ENCODE peak calls at places on chromosomes 3 and 15, in four cellular contexts. J is K562, B is HepG2, Z is HCT116. F is an unnamed sample.

GRCh38 chr3:77303943-77304778 is 264.3 kb downstream of the ROBO2 start:
- DNase-seq in J (peak; percentile 15), B (no peak), Z (no peak), F (no peak)

GRCh38 chr3:49716691-49717538 is 2.6 kb downstream of the AMIGO3 start:
- DNase-seq in J (no peak), B (no peak), Z (no peak), F (no peak)

GRCh38 chr3:4759689-4760312 is 219.4 kb upstream of the BHLHE40 start:
- DNase-seq in J (peak; percentile 63), B (no peak), Z (no peak), F (no peak)

GRCh38 chr3:135633078-135633477 is 332.4 kb upstream of the PPP2R3A start:
- DNase-seq in J (no peak), B (no peak), Z (no peak), F (no peak)

GRCh38 chr15:75107905-75108838 is 84.8 kb downstream of the PPCDC start:
- DNase-seq in J (no peak), B (peak; percentile 27), Z (peak; percentile 56), F (no peak)

GRCh38 chr15:65612616-65612946 is 1.6 kb upstream of the INTS14 start:
- DNase-seq in J (no peak), B (no peak), Z (no peak), F (no peak)

GRCh38 chr15:58952751-58953150 is 19.3 kb upstream of the SLTM start:
- DNase-seq in J (no peak), B (no peak), Z (no peak), F (no peak)

GRCh38 chr3:158074591-158074990 is 31.6 kb downstream of the SHOX2 start:
- DNase-seq in J (no peak), B (no peak), Z (no peak), F (no peak)

GRCh38 chr3:115245437-115245836 is 98.3 kb upstream of the ZBTB20 start:
- DNase-seq in J (peak; percentile 20), B (no peak), Z (peak; percentile 67), F (no peak)

GRCh38 chr3:72769758-72770540 is 78.3 kb downstream of the SHQ1 start:
- DNase-seq in J (no peak), B (no peak), Z (no peak), F (no peak)

GRCh38 chr15:101489633-101490407 is at the start of gene PCSK6:
- DNase-seq in J (peak; percentile 49), B (no peak), Z (no peak), F (no peak)

GRCh38 chr15:59371458-59372351 is 966 bp downstream of the MYO1E start:
- DNase-seq in J (no peak), B (no peak), Z (no peak), F (no peak)

GRCh38 chr15:71780349-71780976 is 29.9 kb upstream of the NR2E3 start:
- DNase-seq in J (peak; percentile 53), B (peak; percentile 45), Z (no peak), F (no peak)

GRCh38 chr15:63371297-63371918 is 10.2 kb downstream of the CA12 start:
- DNase-seq in J (no peak), B (no peak), Z (no peak), F (no peak)

GRCh38 chr15:36511594-36511993 is 67.8 kb upstream of the CDIN1 start:
- DNase-seq in J (no peak), B (no peak), Z (no peak), F (no peak)

GRCh38 chr3:107329088-107329487 is 48.2 kb upstream of the CCDC54 start:
- DNase-seq in J (no peak), B (no peak), Z (no peak), F (no peak)

GRCh38 chr3:193548406-193548805 is 6.3 kb downstream of the ATP13A4 start:
- DNase-seq in J (no peak), B (no peak), Z (no peak), F (no peak)

GRCh38 chr3:55882006-55882405 is 394.9 kb upstream of the WNT5A start:
- DNase-seq in J (no peak), B (no peak), Z (no peak), F (no peak)

GRCh38 chr3:195537995-195538394 is 5.1 kb downstream of the PPP1R2 start:
- DNase-seq in J (no peak), B (no peak), Z (no peak), F (no peak)

GRCh38 chr15:65884511-65884910 is 15.2 kb downstream of the RAB11A start:
- DNase-seq in J (no peak), B (no peak), Z (no peak), F (no peak)

GRCh38 chr15:80584561-80584964 is 110.5 kb upstream of the ABHD17C start:
- DNase-seq in J (no peak), B (peak; percentile 27), Z (no peak), F (no peak)

GRCh38 chr3:4888913-4889846 is 90.1 kb upstream of the BHLHE40 start:
- DNase-seq in J (no peak), B (no peak), Z (no peak), F (no peak)

GRCh38 chr15:90233701-90234518 is at the start of the genes CIB1 and GDPGP1:
- DNase-seq in J (peak; percentile 97), B (peak; percentile 88), Z (peak; percentile 92), F (no peak)

GRCh38 chr3:11393401-11393800 is 121.2 kb downstream of the ATG7 start:
- DNase-seq in J (no peak), B (peak; percentile 9), Z (no peak), F (no peak)

GRCh38 chr3:85710490-85710889 is 751.7 kb downstream of the CADM2 start:
- DNase-seq in J (no peak), B (no peak), Z (no peak), F (no peak)

GRCh38 chr3:67489816-67490215 is 164.6 kb downstream of the SUCLG2 start:
- DNase-seq in J (no peak), B (no peak), Z (no peak), F (no peak)

GRCh38 chr15:36880226-36880912 is 220.0 kb downstream of the MEIS2 start:
- DNase-seq in J (no peak), B (no peak), Z (no peak), F (no peak)

GRCh38 chr3:156359337-156359736 is 195.6 kb downstream of the SSR3 start:
- DNase-seq in J (no peak), B (no peak), Z (peak; percentile 7), F (no peak)

GRCh38 chr3:134934933-134935332 is 139.9 kb downstream of the EPHB1 start:
- DNase-seq in J (no peak), B (no peak), Z (no peak), F (no peak)

GRCh38 chr15:74438696-74439316 is 5.0 kb upstream of the SEMA7A start:
- DNase-seq in J (peak; percentile 87), B (peak; percentile 69), Z (peak; percentile 74), F (peak; percentile 54)

GRCh38 chr3:167051421-167051820 is 328.7 kb downstream of the ZBBX start:
- DNase-seq in J (no peak), B (no peak), Z (no peak), F (no peak)

GRCh38 chr3:134039161-134039862 is 9.6 kb upstream of the SLCO2A1 start:
- DNase-seq in J (peak; percentile 18), B (peak; percentile 40), Z (peak; percentile 8), F (no peak)

GRCh38 chr3:129311054-129311902 is 32.6 kb downstream of the HMCES start:
- DNase-seq in J (no peak), B (no peak), Z (no peak), F (no peak)

GRCh38 chr3:149089395-149089794 is 3.1 kb upstream of the HLTF start:
- DNase-seq in J (no peak), B (no peak), Z (no peak), F (no peak)

GRCh38 chr3:149087208-149087607 is 875 bp upstream of the HLTF start:
- DNase-seq in J (peak; percentile 3), B (no peak), Z (no peak), F (no peak)

GRCh38 chr3:149090907-149091306 is 4.6 kb upstream of the HLTF start:
- DNase-seq in J (no peak), B (no peak), Z (no peak), F (no peak)

GRCh38 chr3:149095487-149095886 is 9.2 kb upstream of the HLTF start:
- DNase-seq in J (no peak), B (no peak), Z (no peak), F (no peak)

GRCh38 chr3:149091983-149092382 is 5.7 kb upstream of the HLTF start:
- DNase-seq in J (no peak), B (no peak), Z (no peak), F (no peak)
- TF ChIP-seq REST in J (no peak), B (no peak), Z (no peak), F (no peak)

GRCh38 chr3:182979719-182980191 is 583 bp downstream of the DCUN1D1 start:
- DNase-seq in J (peak; percentile 50), B (peak; percentile 12), Z (no peak), F (no peak)
- TF ChIP-seq TCF7L2 in J (no peak), B (no peak), Z (no peak), F (no peak)

GRCh38 chr3:120437559-120437958 is 13.2 kb downstream of the FSTL1 start:
- DNase-seq in J (no peak), B (no peak), Z (no peak), F (no peak)
- TF ChIP-seq REST in J (no peak), B (no peak), Z (no peak), F (no peak)

DNA sequence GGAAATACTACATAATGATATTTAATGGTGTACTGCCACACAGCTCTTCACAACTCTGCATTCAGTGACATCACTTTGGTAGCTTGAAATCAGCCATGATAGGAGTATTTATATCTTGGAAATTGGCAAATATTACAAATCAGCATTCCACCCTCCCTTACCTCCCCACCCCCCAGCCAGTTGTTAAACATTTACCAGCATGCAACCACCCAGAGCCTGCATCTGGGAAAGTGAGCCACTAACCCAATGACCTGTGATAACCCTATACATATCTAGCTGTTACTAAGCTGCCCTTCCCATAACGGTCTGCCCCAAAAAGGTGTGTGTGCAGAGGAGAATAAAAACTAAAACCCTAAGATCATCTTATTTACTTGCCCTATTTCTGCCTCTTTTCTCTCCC is 44.6 kb upstream of the SATB1 start:
- DNase-seq in J (no peak), B (no peak), Z (no peak), F (no peak)
- TF ChIP-seq TCF7L2 in J (no peak), B (no peak), Z (no peak), F (no peak)